ENCODE peak calls at places on chromosome 3, in five cellular contexts. F is Jurkat, Clone E6-1; D is progenitor cell of endocrine pancreas; Y is GM12864; O is HuH-7. H is an unnamed sample.

GRCh38 chr3:112017081-112017480 is 17.5 kb upstream of the TMPRSS7 start:
- DNase-seq in F (no peak), D (no peak), Y (no peak), O (no peak), H (no peak)

GRCh38 chr3:147424325-147424910 is 15.3 kb downstream of the ZIC1 start:
- DNase-seq in F (no peak), D (no peak), Y (no peak), O (no peak), H (no peak)

GRCh38 chr3:134083008-134083407 is 53.3 kb upstream of the SLCO2A1 start:
- DNase-seq in F (no peak), D (no peak), Y (no peak), O (no peak), H (no peak)

GRCh38 chr3:30612422-30613134 is 6.2 kb downstream of the TGFBR2 start:
- DNase-seq in F (no peak), D (no peak), Y (no peak), O (no peak), H (no peak)

GRCh38 chr3:13825317-13825590 is 54.6 kb downstream of the WNT7A start:
- DNase-seq in F (no peak), D (no peak), Y (no peak), O (no peak), H (no peak)

GRCh38 chr3:187185759-187186158 is 11.5 kb upstream of the RTP1 start:
- DNase-seq in F (no peak), D (no peak), Y (no peak), O (no peak), H (no peak)

GRCh38 chr3:149506540-149506939 is 32.0 kb downstream of the TM4SF4 start:
- DNase-seq in F (no peak), D (no peak), Y (no peak), O (no peak), H (no peak)

GRCh38 chr3:8990266-8991215 is 27.3 kb upstream of the RAD18 start:
- DNase-seq in F (peak; percentile 4), D (no peak), Y (no peak), O (no peak), H (no peak)

GRCh38 chr3:16512435-16513140 is 911 bp downstream of the RFTN1 start:
- DNase-seq in F (peak; percentile 28), D (no peak), Y (no peak), O (no peak), H (no peak)

GRCh38 chr3:167228135-167228534 is 152.0 kb downstream of the ZBBX start:
- DNase-seq in F (no peak), D (no peak), Y (no peak), O (no peak), H (no peak)

GRCh38 chr3:131714585-131715220 is 211.9 kb upstream of the MRPL3 start:
- DNase-seq in F (peak; percentile 26), D (no peak), Y (peak; percentile 82), O (no peak), H (no peak)

GRCh38 chr3:42698911-42699230 is 3.7 kb downstream of the HHATL start:
- DNase-seq in F (no peak), D (no peak), Y (no peak), O (no peak), H (no peak)

GRCh38 chr3:42803800-42804112 is 534 bp downstream of the HIGD1A start:
- DNase-seq in F (no peak), D (peak; percentile 33), Y (no peak), O (peak; percentile 45), H (peak; percentile 31)

GRCh38 chr3:57758686-57759085 is 2.6 kb downstream of the SLMAP start:
- DNase-seq in F (no peak), D (no peak), Y (no peak), O (no peak), H (no peak)

GRCh38 chr3:160343132-160343531 is 55.9 kb downstream of the IFT80 start:
- DNase-seq in F (peak; percentile 8), D (no peak), Y (no peak), O (no peak), H (peak; percentile 16)